ENCODE peak calls at places on chromosomes 3 and 15, in six cellular contexts. One of them, this sample, is unnamed.

GRCh38 chr15:81642451-81642990 is 268.5 kb upstream of the TMC3 start:
- DNase-seq in NCI-H1436: no peak
- DNase-seq in T-helper 2 cell: no peak
- DNase-seq in A549: no peak
- DNase-seq in fibroblast of lung: peak; percentile 97
- DNase-seq in SHP77 treated with DMSO at 0.1 percent for 48 hours: no peak
- DNase-seq in this sample: no peak

GRCh38 chr3:187942658-187943241 is 197.5 kb upstream of the BCL6 start:
- DNase-seq in NCI-H1436: no peak
- DNase-seq in T-helper 2 cell: no peak
- DNase-seq in A549: no peak
- DNase-seq in fibroblast of lung: no peak
- DNase-seq in SHP77 treated with DMSO at 0.1 percent for 48 hours: no peak
- DNase-seq in this sample: no peak

GRCh38 chr3:65827076-65827475 is 211.6 kb downstream of the MAGI1 start:
- DNase-seq in NCI-H1436: no peak
- DNase-seq in T-helper 2 cell: no peak
- DNase-seq in A549: no peak
- DNase-seq in fibroblast of lung: no peak
- DNase-seq in SHP77 treated with DMSO at 0.1 percent for 48 hours: no peak
- DNase-seq in this sample: no peak

GRCh38 chr15:67063689-67064606 is 1.5 kb upstream of the SMAD3 start:
- DNase-seq in NCI-H1436: no peak
- DNase-seq in T-helper 2 cell: no peak
- DNase-seq in A549: peak; percentile 73
- DNase-seq in fibroblast of lung: no peak
- DNase-seq in SHP77 treated with DMSO at 0.1 percent for 48 hours: peak; percentile 39
- DNase-seq in this sample: no peak

GRCh38 chr15:93087825-93088199 is 1.2 kb downstream of the RGMA start:
- DNase-seq in NCI-H1436: peak; percentile 38
- DNase-seq in T-helper 2 cell: peak; percentile 69
- DNase-seq in A549: peak; percentile 76
- DNase-seq in fibroblast of lung: peak; percentile 62
- DNase-seq in SHP77 treated with DMSO at 0.1 percent for 48 hours: no peak
- DNase-seq in this sample: peak; percentile 47

GRCh38 chr15:36897834-36898233 is 202.5 kb downstream of the MEIS2 start:
- DNase-seq in NCI-H1436: no peak
- DNase-seq in T-helper 2 cell: no peak
- DNase-seq in A549: no peak
- DNase-seq in fibroblast of lung: no peak
- DNase-seq in SHP77 treated with DMSO at 0.1 percent for 48 hours: no peak
- DNase-seq in this sample: no peak

GRCh38 chr3:88000853-88001252 is 58.0 kb downstream of the CGGBP1 start:
- DNase-seq in NCI-H1436: no peak
- DNase-seq in T-helper 2 cell: peak; percentile 72
- DNase-seq in A549: no peak
- DNase-seq in fibroblast of lung: peak; percentile 34
- DNase-seq in SHP77 treated with DMSO at 0.1 percent for 48 hours: no peak
- DNase-seq in this sample: no peak

GRCh38 chr15:84981711-84982300 is at the start of gene PDE8A:
- DNase-seq in NCI-H1436: no peak
- DNase-seq in T-helper 2 cell: peak; percentile 74
- DNase-seq in A549: peak; percentile 63
- DNase-seq in fibroblast of lung: no peak
- DNase-seq in SHP77 treated with DMSO at 0.1 percent for 48 hours: no peak
- DNase-seq in this sample: peak; percentile 43

GRCh38 chr3:45795509-45795881 is 841 bp downstream of the SLC6A20 start:
- DNase-seq in NCI-H1436: no peak
- DNase-seq in T-helper 2 cell: no peak
- DNase-seq in A549: no peak
- DNase-seq in fibroblast of lung: peak; percentile 33
- DNase-seq in SHP77 treated with DMSO at 0.1 percent for 48 hours: no peak
- DNase-seq in this sample: no peak

GRCh38 chr3:179027326-179027900 is 44.2 kb downstream of the ZMAT3 start:
- DNase-seq in NCI-H1436: no peak
- DNase-seq in T-helper 2 cell: peak; percentile 22
- DNase-seq in A549: no peak
- DNase-seq in fibroblast of lung: peak; percentile 41
- DNase-seq in SHP77 treated with DMSO at 0.1 percent for 48 hours: no peak
- DNase-seq in this sample: no peak

GRCh38 chr3:29280675-29281264 is at the start of gene RBMS3:
- DNase-seq in NCI-H1436: peak; percentile 26
- DNase-seq in T-helper 2 cell: peak; percentile 50
- DNase-seq in A549: peak; percentile 70
- DNase-seq in fibroblast of lung: peak; percentile 98
- DNase-seq in SHP77 treated with DMSO at 0.1 percent for 48 hours: no peak
- DNase-seq in this sample: no peak

GRCh38 chr3:159627229-159627628 is 361.4 kb upstream of the IL12A start:
- DNase-seq in NCI-H1436: no peak
- DNase-seq in T-helper 2 cell: no peak
- DNase-seq in A549: no peak
- DNase-seq in fibroblast of lung: no peak
- DNase-seq in SHP77 treated with DMSO at 0.1 percent for 48 hours: no peak
- DNase-seq in this sample: no peak

GRCh38 chr3:127197300-127198150 is 4.6 kb downstream of the PRR23E start:
- DNase-seq in NCI-H1436: no peak
- DNase-seq in T-helper 2 cell: no peak
- DNase-seq in A549: no peak
- DNase-seq in fibroblast of lung: no peak
- DNase-seq in SHP77 treated with DMSO at 0.1 percent for 48 hours: no peak
- DNase-seq in this sample: no peak